ENCODE peak calls at places on chromosome 15, in eight cellular contexts. One of them, this sample, is unnamed.

GRCh38 chr15:55669226-55669625 is 73.7 kb downstream of the PRTG start:
- DNase-seq in stimulated activated CD4-positive, alpha-beta T cell treated with anti-CD3 and anti-CD28 coated beads, TNF-alpha, amount 100 ng/mL, for 1 hour: no peak
- DNase-seq in neural crest cell: no peak
- DNase-seq in GM19239: no peak
- DNase-seq in mesothelial cell of epicardium: no peak
- DNase-seq in ELR: no peak
- DNase-seq in psoas muscle: no peak
- DNase-seq in T47D: no peak
- DNase-seq in this sample: no peak

GRCh38 chr15:98333206-98333605 is 315.1 kb upstream of the IGF1R start:
- DNase-seq in stimulated activated CD4-positive, alpha-beta T cell treated with anti-CD3 and anti-CD28 coated beads, TNF-alpha, amount 100 ng/mL, for 1 hour: no peak
- DNase-seq in neural crest cell: no peak
- DNase-seq in GM19239: no peak
- DNase-seq in mesothelial cell of epicardium: no peak
- DNase-seq in ELR: no peak
- DNase-seq in psoas muscle: no peak
- DNase-seq in T47D: no peak
- DNase-seq in this sample: no peak

GRCh38 chr15:63382966-63383710 is 1.5 kb upstream of the CA12 start:
- DNase-seq in stimulated activated CD4-positive, alpha-beta T cell treated with anti-CD3 and anti-CD28 coated beads, TNF-alpha, amount 100 ng/mL, for 1 hour: no peak
- DNase-seq in neural crest cell: no peak
- DNase-seq in GM19239: no peak
- DNase-seq in mesothelial cell of epicardium: no peak
- DNase-seq in ELR: peak
- DNase-seq in psoas muscle: no peak
- DNase-seq in T47D: no peak
- DNase-seq in this sample: no peak

GRCh38 chr15:97501291-97501690 is 459.2 kb upstream of the ARRDC4 start:
- DNase-seq in stimulated activated CD4-positive, alpha-beta T cell treated with anti-CD3 and anti-CD28 coated beads, TNF-alpha, amount 100 ng/mL, for 1 hour: no peak
- DNase-seq in neural crest cell: no peak
- DNase-seq in GM19239: no peak
- DNase-seq in mesothelial cell of epicardium: no peak
- DNase-seq in ELR: no peak
- DNase-seq in psoas muscle: no peak
- DNase-seq in T47D: no peak
- DNase-seq in this sample: no peak

GRCh38 chr15:78374436-78375393 is 34.6 kb downstream of the CRABP1 start:
- DNase-seq in stimulated activated CD4-positive, alpha-beta T cell treated with anti-CD3 and anti-CD28 coated beads, TNF-alpha, amount 100 ng/mL, for 1 hour: no peak
- DNase-seq in neural crest cell: no peak
- DNase-seq in GM19239: no peak
- DNase-seq in mesothelial cell of epicardium: no peak
- DNase-seq in ELR: peak
- DNase-seq in psoas muscle: no peak
- DNase-seq in T47D: no peak
- DNase-seq in this sample: no peak

GRCh38 chr15:25787381-25787780 is 75.7 kb downstream of the ATP10A start:
- DNase-seq in stimulated activated CD4-positive, alpha-beta T cell treated with anti-CD3 and anti-CD28 coated beads, TNF-alpha, amount 100 ng/mL, for 1 hour: no peak
- DNase-seq in neural crest cell: no peak
- DNase-seq in GM19239: no peak
- DNase-seq in mesothelial cell of epicardium: no peak
- DNase-seq in ELR: no peak
- DNase-seq in psoas muscle: no peak
- DNase-seq in T47D: no peak
- DNase-seq in this sample: no peak

GRCh38 chr15:43370310-43370974 is 401 bp downstream of the ZSCAN29 start:
- DNase-seq in stimulated activated CD4-positive, alpha-beta T cell treated with anti-CD3 and anti-CD28 coated beads, TNF-alpha, amount 100 ng/mL, for 1 hour: peak
- DNase-seq in neural crest cell: peak
- DNase-seq in GM19239: no peak
- DNase-seq in mesothelial cell of epicardium: peak
- DNase-seq in ELR: peak
- DNase-seq in psoas muscle: no peak
- DNase-seq in T47D: peak
- DNase-seq in this sample: no peak

GRCh38 chr15:74749832-74750231 is 1.2 kb downstream of the CYP1A2 start:
- DNase-seq in stimulated activated CD4-positive, alpha-beta T cell treated with anti-CD3 and anti-CD28 coated beads, TNF-alpha, amount 100 ng/mL, for 1 hour: no peak
- DNase-seq in neural crest cell: no peak
- DNase-seq in GM19239: no peak
- DNase-seq in mesothelial cell of epicardium: no peak
- DNase-seq in ELR: no peak
- DNase-seq in psoas muscle: no peak
- DNase-seq in T47D: no peak
- DNase-seq in this sample: no peak

GRCh38 chr15:80573614-80574013 is 121.5 kb upstream of the ABHD17C start:
- DNase-seq in stimulated activated CD4-positive, alpha-beta T cell treated with anti-CD3 and anti-CD28 coated beads, TNF-alpha, amount 100 ng/mL, for 1 hour: no peak
- DNase-seq in neural crest cell: no peak
- DNase-seq in GM19239: no peak
- DNase-seq in mesothelial cell of epicardium: no peak
- DNase-seq in ELR: no peak
- DNase-seq in psoas muscle: no peak
- DNase-seq in T47D: no peak
- DNase-seq in this sample: no peak

This sample was measured in CD4-positive, CD25-positive, alpha-beta regulatory T cell.